ENCODE peak calls at places on chromosome 3, in nine cellular contexts. One of them, this sample, is unnamed.

GRCh38 chr3:115628075-115628412 is 4.7 kb downstream of the GAP43 start:
- DNase-seq in cerebellum: no peak
- DNase-seq in A549: no peak
- DNase-seq in bronchial epithelial cell: no peak
- DNase-seq in fibroblast of the conjunctiva: no peak
- DNase-seq in activated naive CD8-positive, alpha-beta T cell treated with anti-CD3 and anti-CD28 coated beads for 36 hours: no peak
- DNase-seq in heart right ventricle: no peak
- DNase-seq in foreskin melanocyte: no peak
- DNase-seq in astrocyte of the spinal cord: no peak
- DNase-seq in this sample: no peak

GRCh38 chr3:42635111-42635510 is 18.4 kb upstream of the ZBTB47 start:
- DNase-seq in bronchial epithelial cell: peak
- DNase-seq in heart right ventricle: no peak
- DNase-seq in cerebellum: no peak
- DNase-seq in A549: no peak
- DNase-seq in fibroblast of the conjunctiva: no peak
- DNase-seq in activated naive CD8-positive, alpha-beta T cell treated with anti-CD3 and anti-CD28 coated beads for 36 hours: no peak
- DNase-seq in foreskin melanocyte: no peak
- DNase-seq in astrocyte of the spinal cord: peak
- DNase-seq in this sample: no peak

GRCh38 chr3:128153156-128154011 is at the start of gene EEFSEC:
- DNase-seq in A549: peak
- DNase-seq in activated naive CD8-positive, alpha-beta T cell treated with anti-CD3 and anti-CD28 coated beads for 36 hours: peak
- DNase-seq in astrocyte of the spinal cord: peak
- DNase-seq in fibroblast of the conjunctiva: peak
- DNase-seq in heart right ventricle: peak
- DNase-seq in foreskin melanocyte: peak
- DNase-seq in cerebellum: peak
- DNase-seq in bronchial epithelial cell: peak
- DNase-seq in this sample: peak

GRCh38 chr3:164450276-164450905 is 627.9 kb downstream of the SI start:
- DNase-seq in activated naive CD8-positive, alpha-beta T cell treated with anti-CD3 and anti-CD28 coated beads for 36 hours: no peak
- DNase-seq in foreskin melanocyte: no peak
- DNase-seq in A549: no peak
- DNase-seq in cerebellum: no peak
- DNase-seq in fibroblast of the conjunctiva: no peak
- DNase-seq in heart right ventricle: no peak
- DNase-seq in bronchial epithelial cell: no peak
- DNase-seq in astrocyte of the spinal cord: peak
- DNase-seq in this sample: no peak

GRCh38 chr3:49461443-49462171 is 8.5 kb upstream of the DAG1 start:
- DNase-seq in heart right ventricle: no peak
- DNase-seq in astrocyte of the spinal cord: no peak
- DNase-seq in cerebellum: peak
- DNase-seq in A549: no peak
- DNase-seq in fibroblast of the conjunctiva: no peak
- DNase-seq in foreskin melanocyte: no peak
- DNase-seq in activated naive CD8-positive, alpha-beta T cell treated with anti-CD3 and anti-CD28 coated beads for 36 hours: no peak
- DNase-seq in bronchial epithelial cell: peak
- DNase-seq in this sample: peak

GRCh38 chr3:106281231-106281630 is 412.4 kb upstream of the CBLB start:
- DNase-seq in A549: no peak
- DNase-seq in bronchial epithelial cell: no peak
- DNase-seq in foreskin melanocyte: no peak
- DNase-seq in fibroblast of the conjunctiva: no peak
- DNase-seq in activated naive CD8-positive, alpha-beta T cell treated with anti-CD3 and anti-CD28 coated beads for 36 hours: no peak
- DNase-seq in astrocyte of the spinal cord: peak
- DNase-seq in cerebellum: no peak
- DNase-seq in heart right ventricle: no peak
- DNase-seq in this sample: no peak

GRCh38 chr3:119181765-119182164 is 8.4 kb downstream of the UPK1B start:
- DNase-seq in cerebellum: no peak
- DNase-seq in heart right ventricle: no peak
- DNase-seq in A549: peak
- DNase-seq in foreskin melanocyte: no peak
- DNase-seq in fibroblast of the conjunctiva: no peak
- DNase-seq in activated naive CD8-positive, alpha-beta T cell treated with anti-CD3 and anti-CD28 coated beads for 36 hours: no peak
- DNase-seq in astrocyte of the spinal cord: no peak
- DNase-seq in bronchial epithelial cell: peak
- DNase-seq in this sample: no peak

GRCh38 chr3:115843206-115843605 is 219.9 kb downstream of the GAP43 start:
- DNase-seq in fibroblast of the conjunctiva: no peak
- DNase-seq in A549: no peak
- DNase-seq in bronchial epithelial cell: no peak
- DNase-seq in heart right ventricle: no peak
- DNase-seq in astrocyte of the spinal cord: no peak
- DNase-seq in cerebellum: no peak
- DNase-seq in foreskin melanocyte: no peak
- DNase-seq in activated naive CD8-positive, alpha-beta T cell treated with anti-CD3 and anti-CD28 coated beads for 36 hours: no peak
- DNase-seq in this sample: no peak

GRCh38 chr3:132394334-132394733 is 23.0 kb upstream of the DNAJC13 start:
- DNase-seq in heart right ventricle: peak
- DNase-seq in bronchial epithelial cell: no peak
- DNase-seq in cerebellum: no peak
- DNase-seq in fibroblast of the conjunctiva: peak
- DNase-seq in A549: no peak
- DNase-seq in activated naive CD8-positive, alpha-beta T cell treated with anti-CD3 and anti-CD28 coated beads for 36 hours: no peak
- DNase-seq in foreskin melanocyte: no peak
- DNase-seq in astrocyte of the spinal cord: no peak
- DNase-seq in this sample: no peak

GRCh38 chr3:60185161-60185560 is 1066.1 kb downstream of the FHIT start:
- DNase-seq in cerebellum: no peak
- DNase-seq in fibroblast of the conjunctiva: no peak
- DNase-seq in foreskin melanocyte: no peak
- DNase-seq in heart right ventricle: no peak
- DNase-seq in A549: no peak
- DNase-seq in bronchial epithelial cell: no peak
- DNase-seq in astrocyte of the spinal cord: no peak
- DNase-seq in activated naive CD8-positive, alpha-beta T cell treated with anti-CD3 and anti-CD28 coated beads for 36 hours: no peak
- DNase-seq in this sample: no peak

GRCh38 chr3:190116551-190117067 is 4.1 kb downstream of the P3H2 start:
- DNase-seq in astrocyte of the spinal cord: no peak
- DNase-seq in cerebellum: no peak
- DNase-seq in bronchial epithelial cell: peak
- DNase-seq in activated naive CD8-positive, alpha-beta T cell treated with anti-CD3 and anti-CD28 coated beads for 36 hours: no peak
- DNase-seq in foreskin melanocyte: no peak
- DNase-seq in A549: no peak
- DNase-seq in fibroblast of the conjunctiva: no peak
- DNase-seq in heart right ventricle: no peak
- DNase-seq in this sample: no peak

GRCh38 chr3:127888564-127889107 is 26.4 kb upstream of the KBTBD12 start:
- DNase-seq in cerebellum: peak
- DNase-seq in foreskin melanocyte: no peak
- DNase-seq in heart right ventricle: no peak
- DNase-seq in activated naive CD8-positive, alpha-beta T cell treated with anti-CD3 and anti-CD28 coated beads for 36 hours: no peak
- DNase-seq in A549: no peak
- DNase-seq in bronchial epithelial cell: no peak
- DNase-seq in astrocyte of the spinal cord: no peak
- DNase-seq in fibroblast of the conjunctiva: no peak
- DNase-seq in this sample: peak

GRCh38 chr3:183618542-183618941 is 16.9 kb upstream of the KLHL24 start:
- DNase-seq in foreskin melanocyte: no peak
- DNase-seq in A549: no peak
- DNase-seq in astrocyte of the spinal cord: no peak
- DNase-seq in activated naive CD8-positive, alpha-beta T cell treated with anti-CD3 and anti-CD28 coated beads for 36 hours: no peak
- DNase-seq in bronchial epithelial cell: no peak
- DNase-seq in cerebellum: no peak
- DNase-seq in heart right ventricle: no peak
- DNase-seq in fibroblast of the conjunctiva: no peak
- DNase-seq in this sample: no peak

GRCh38 chr3:22988566-22988965 is 214.6 kb upstream of the UBE2E2 start:
- DNase-seq in heart right ventricle: peak
- DNase-seq in activated naive CD8-positive, alpha-beta T cell treated with anti-CD3 and anti-CD28 coated beads for 36 hours: no peak
- DNase-seq in foreskin melanocyte: no peak
- DNase-seq in bronchial epithelial cell: no peak
- DNase-seq in astrocyte of the spinal cord: no peak
- DNase-seq in fibroblast of the conjunctiva: no peak
- DNase-seq in cerebellum: no peak
- DNase-seq in A549: no peak
- DNase-seq in this sample: no peak

GRCh38 chr3:114128826-114129225 is 50.0 kb downstream of the DRD3 start:
- DNase-seq in bronchial epithelial cell: peak
- DNase-seq in fibroblast of the conjunctiva: no peak
- DNase-seq in astrocyte of the spinal cord: no peak
- DNase-seq in heart right ventricle: no peak
- DNase-seq in activated naive CD8-positive, alpha-beta T cell treated with anti-CD3 and anti-CD28 coated beads for 36 hours: no peak
- DNase-seq in cerebellum: no peak
- DNase-seq in foreskin melanocyte: no peak
- DNase-seq in A549: no peak
- DNase-seq in this sample: no peak

GRCh38 chr3:48661501-48662139 is 1.1 kb downstream of the CELSR3 start:
- DNase-seq in foreskin melanocyte: peak
- DNase-seq in cerebellum: peak
- DNase-seq in heart right ventricle: peak
- DNase-seq in fibroblast of the conjunctiva: peak
- DNase-seq in activated naive CD8-positive, alpha-beta T cell treated with anti-CD3 and anti-CD28 coated beads for 36 hours: peak
- DNase-seq in bronchial epithelial cell: no peak
- DNase-seq in astrocyte of the spinal cord: peak
- DNase-seq in A549: peak
- DNase-seq in this sample: peak

GRCh38 chr3:14925729-14926591 is 21.4 kb upstream of the NR2C2 start:
- DNase-seq in activated naive CD8-positive, alpha-beta T cell treated with anti-CD3 and anti-CD28 coated beads for 36 hours: no peak
- DNase-seq in foreskin melanocyte: peak
- DNase-seq in A549: peak
- DNase-seq in astrocyte of the spinal cord: peak
- DNase-seq in heart right ventricle: no peak
- DNase-seq in cerebellum: peak
- DNase-seq in bronchial epithelial cell: peak
- DNase-seq in fibroblast of the conjunctiva: peak
- DNase-seq in this sample: peak

GRCh38 chr3:125194061-125194848 is 18.3 kb downstream of the SLC12A8 start:
- DNase-seq in heart right ventricle: no peak
- DNase-seq in bronchial epithelial cell: peak
- DNase-seq in cerebellum: no peak
- DNase-seq in A549: no peak
- DNase-seq in foreskin melanocyte: no peak
- DNase-seq in activated naive CD8-positive, alpha-beta T cell treated with anti-CD3 and anti-CD28 coated beads for 36 hours: no peak
- DNase-seq in astrocyte of the spinal cord: peak
- DNase-seq in fibroblast of the conjunctiva: no peak
- DNase-seq in this sample: no peak

GRCh38 chr3:81909756-81910155 is 148.3 kb upstream of the GBE1 start:
- DNase-seq in A549: no peak
- DNase-seq in heart right ventricle: no peak
- DNase-seq in activated naive CD8-positive, alpha-beta T cell treated with anti-CD3 and anti-CD28 coated beads for 36 hours: no peak
- DNase-seq in astrocyte of the spinal cord: peak
- DNase-seq in fibroblast of the conjunctiva: no peak
- DNase-seq in foreskin melanocyte: peak
- DNase-seq in cerebellum: no peak
- DNase-seq in bronchial epithelial cell: no peak
- DNase-seq in this sample: no peak

GRCh38 chr3:197339841-197340520 is 41.6 kb upstream of the DLG1 start:
- DNase-seq in heart right ventricle: no peak
- DNase-seq in activated naive CD8-positive, alpha-beta T cell treated with anti-CD3 and anti-CD28 coated beads for 36 hours: no peak
- DNase-seq in cerebellum: no peak
- DNase-seq in A549: no peak
- DNase-seq in foreskin melanocyte: no peak
- DNase-seq in bronchial epithelial cell: peak
- DNase-seq in astrocyte of the spinal cord: peak
- DNase-seq in fibroblast of the conjunctiva: peak
- DNase-seq in this sample: no peak

GRCh38 chr3:143236226-143236964 is 116.8 kb downstream of the CHST2 start:
- DNase-seq in astrocyte of the spinal cord: no peak
- DNase-seq in foreskin melanocyte: no peak
- DNase-seq in A549: no peak
- DNase-seq in fibroblast of the conjunctiva: no peak
- DNase-seq in heart right ventricle: no peak
- DNase-seq in bronchial epithelial cell: no peak
- DNase-seq in activated naive CD8-positive, alpha-beta T cell treated with anti-CD3 and anti-CD28 coated beads for 36 hours: no peak
- DNase-seq in cerebellum: no peak
- DNase-seq in this sample: no peak

GRCh38 chr3:27253831-27254230 is 115.4 kb downstream of the NEK10 start:
- DNase-seq in A549: peak
- DNase-seq in fibroblast of the conjunctiva: peak
- DNase-seq in activated naive CD8-positive, alpha-beta T cell treated with anti-CD3 and anti-CD28 coated beads for 36 hours: peak
- DNase-seq in heart right ventricle: no peak
- DNase-seq in cerebellum: no peak
- DNase-seq in bronchial epithelial cell: peak
- DNase-seq in astrocyte of the spinal cord: peak
- DNase-seq in foreskin melanocyte: peak
- DNase-seq in this sample: peak

GRCh38 chr3:194512895-194513601 is 26.2 kb upstream of the ATP13A3 start:
- DNase-seq in foreskin melanocyte: no peak
- DNase-seq in cerebellum: no peak
- DNase-seq in astrocyte of the spinal cord: no peak
- DNase-seq in heart right ventricle: no peak
- DNase-seq in bronchial epithelial cell: no peak
- DNase-seq in activated naive CD8-positive, alpha-beta T cell treated with anti-CD3 and anti-CD28 coated beads for 36 hours: no peak
- DNase-seq in fibroblast of the conjunctiva: no peak
- DNase-seq in A549: no peak
- DNase-seq in this sample: no peak

GRCh38 chr3:114569186-114569585 is 275.4 kb downstream of the TIGIT start:
- DNase-seq in bronchial epithelial cell: peak
- DNase-seq in foreskin melanocyte: no peak
- DNase-seq in astrocyte of the spinal cord: no peak
- DNase-seq in activated naive CD8-positive, alpha-beta T cell treated with anti-CD3 and anti-CD28 coated beads for 36 hours: no peak
- DNase-seq in fibroblast of the conjunctiva: no peak
- DNase-seq in cerebellum: no peak
- DNase-seq in heart right ventricle: no peak
- DNase-seq in A549: no peak
- DNase-seq in this sample: no peak

GRCh38 chr3:50484681-50485263 is 18.7 kb downstream of the CACNA2D2 start:
- DNase-seq in fibroblast of the conjunctiva: no peak
- DNase-seq in cerebellum: peak
- DNase-seq in foreskin melanocyte: no peak
- DNase-seq in heart right ventricle: no peak
- DNase-seq in A549: no peak
- DNase-seq in bronchial epithelial cell: no peak
- DNase-seq in astrocyte of the spinal cord: no peak
- DNase-seq in activated naive CD8-positive, alpha-beta T cell treated with anti-CD3 and anti-CD28 coated beads for 36 hours: no peak
- DNase-seq in this sample: peak

GRCh38 chr3:188350956-188351355 is 197.0 kb downstream of the LPP start:
- DNase-seq in foreskin melanocyte: no peak
- DNase-seq in fibroblast of the conjunctiva: no peak
- DNase-seq in heart right ventricle: no peak
- DNase-seq in activated naive CD8-positive, alpha-beta T cell treated with anti-CD3 and anti-CD28 coated beads for 36 hours: no peak
- DNase-seq in astrocyte of the spinal cord: no peak
- DNase-seq in bronchial epithelial cell: no peak
- DNase-seq in cerebellum: no peak
- DNase-seq in A549: no peak
- DNase-seq in this sample: no peak

GRCh38 chr3:149936812-149937230 is 33.9 kb downstream of the PFN2 start:
- DNase-seq in heart right ventricle: peak
- DNase-seq in foreskin melanocyte: peak
- DNase-seq in activated naive CD8-positive, alpha-beta T cell treated with anti-CD3 and anti-CD28 coated beads for 36 hours: peak
- DNase-seq in A549: peak
- DNase-seq in cerebellum: peak
- DNase-seq in astrocyte of the spinal cord: peak
- DNase-seq in fibroblast of the conjunctiva: peak
- DNase-seq in bronchial epithelial cell: peak
- DNase-seq in this sample: peak

GRCh38 chr3:152707314-152707713 is 127.6 kb upstream of the P2RY1 start:
- DNase-seq in fibroblast of the conjunctiva: no peak
- DNase-seq in astrocyte of the spinal cord: no peak
- DNase-seq in activated naive CD8-positive, alpha-beta T cell treated with anti-CD3 and anti-CD28 coated beads for 36 hours: no peak
- DNase-seq in cerebellum: no peak
- DNase-seq in heart right ventricle: no peak
- DNase-seq in A549: no peak
- DNase-seq in bronchial epithelial cell: no peak
- DNase-seq in foreskin melanocyte: no peak
- DNase-seq in this sample: no peak

GRCh38 chr3:72745146-72745976 is 102.9 kb downstream of the SHQ1 start:
- DNase-seq in heart right ventricle: no peak
- DNase-seq in activated naive CD8-positive, alpha-beta T cell treated with anti-CD3 and anti-CD28 coated beads for 36 hours: no peak
- DNase-seq in bronchial epithelial cell: peak
- DNase-seq in fibroblast of the conjunctiva: no peak
- DNase-seq in cerebellum: no peak
- DNase-seq in foreskin melanocyte: no peak
- DNase-seq in astrocyte of the spinal cord: peak
- DNase-seq in A549: no peak
- DNase-seq in this sample: no peak

GRCh38 chr3:120450261-120450913 is 405 bp downstream of the FSTL1 start:
- DNase-seq in bronchial epithelial cell: no peak
- DNase-seq in fibroblast of the conjunctiva: no peak
- DNase-seq in heart right ventricle: peak
- DNase-seq in astrocyte of the spinal cord: peak
- DNase-seq in activated naive CD8-positive, alpha-beta T cell treated with anti-CD3 and anti-CD28 coated beads for 36 hours: peak
- DNase-seq in foreskin melanocyte: peak
- DNase-seq in A549: peak
- DNase-seq in cerebellum: no peak
- DNase-seq in this sample: no peak

GRCh38 chr3:56923546-56924224 is 121.9 kb upstream of the ARHGEF3 start:
- DNase-seq in bronchial epithelial cell: peak
- DNase-seq in fibroblast of the conjunctiva: peak
- DNase-seq in astrocyte of the spinal cord: peak
- DNase-seq in activated naive CD8-positive, alpha-beta T cell treated with anti-CD3 and anti-CD28 coated beads for 36 hours: no peak
- DNase-seq in heart right ventricle: no peak
- DNase-seq in A549: no peak
- DNase-seq in cerebellum: no peak
- DNase-seq in foreskin melanocyte: peak
- DNase-seq in this sample: no peak